ENCODE peak calls at places on chromosomes 11 and 22, in five cellular contexts. One of them, this sample, is unnamed.

GRCh38 chr22:43011079-43011478 is 3.9 kb downstream of the PACSIN2 start:
- DNase-seq in AG08395: no peak
- DNase-seq in WTC11: no peak
- DNase-seq in MV-4-11: no peak
- DNase-seq in Daoy: no peak
- DNase-seq in this sample: no peak

GRCh38 chr11:77886401-77886800 is 65.5 kb downstream of the AAMDC start:
- DNase-seq in MV-4-11: no peak
- DNase-seq in WTC11: no peak
- DNase-seq in AG08395: no peak
- DNase-seq in Daoy: no peak
- DNase-seq in this sample: no peak

GRCh38 chr11:20671856-20672546 is 2.6 kb downstream of the NELL1 start:
- DNase-seq in AG08395: no peak
- DNase-seq in MV-4-11: no peak
- DNase-seq in Daoy: no peak
- DNase-seq in WTC11: no peak
- DNase-seq in this sample: no peak

GRCh38 chr11:94132152-94132558 is 3.5 kb downstream of the PANX1 start:
- DNase-seq in MV-4-11: no peak
- DNase-seq in WTC11: no peak
- DNase-seq in AG08395: peak
- DNase-seq in Daoy: peak
- DNase-seq in this sample: peak

GRCh38 chr11:44036811-44037657 is 10.7 kb upstream of the ACCSL start:
- DNase-seq in MV-4-11: peak
- DNase-seq in Daoy: peak
- DNase-seq in WTC11: peak
- DNase-seq in AG08395: peak
- DNase-seq in this sample: peak

GRCh38 chr11:109707411-109707810 is 285.4 kb downstream of the C11orf87 start:
- DNase-seq in WTC11: no peak
- DNase-seq in MV-4-11: peak
- DNase-seq in AG08395: no peak
- DNase-seq in Daoy: no peak
- DNase-seq in this sample: no peak

GRCh38 chr22:17435375-17435774 is 66.1 kb downstream of the CECR2 start:
- DNase-seq in Daoy: no peak
- DNase-seq in WTC11: no peak
- DNase-seq in MV-4-11: no peak
- DNase-seq in AG08395: no peak
- DNase-seq in this sample: no peak

GRCh38 chr11:65843811-65844210 is 10.0 kb downstream of the SNX32 start:
- DNase-seq in Daoy: no peak
- DNase-seq in MV-4-11: no peak
- DNase-seq in WTC11: no peak
- DNase-seq in AG08395: no peak
- DNase-seq in this sample: no peak

GRCh38 chr11:8512547-8512946 is 81.5 kb downstream of the STK33 start:
- DNase-seq in MV-4-11: no peak
- DNase-seq in WTC11: no peak
- DNase-seq in AG08395: no peak
- DNase-seq in Daoy: no peak
- DNase-seq in this sample: no peak

GRCh38 chr11:109553284-109553683 is 131.3 kb downstream of the C11orf87 start:
- DNase-seq in AG08395: no peak
- DNase-seq in WTC11: no peak
- DNase-seq in Daoy: no peak
- DNase-seq in MV-4-11: peak
- DNase-seq in this sample: no peak

GRCh38 chr11:95652002-95652472 is 137.5 kb downstream of the FAM76B start:
- DNase-seq in WTC11: no peak
- DNase-seq in MV-4-11: no peak
- DNase-seq in AG08395: no peak
- DNase-seq in Daoy: no peak
- DNase-seq in this sample: no peak

GRCh38 chr22:40202225-40202944 is 24.7 kb downstream of the TNRC6B start:
- DNase-seq in Daoy: no peak
- DNase-seq in MV-4-11: no peak
- DNase-seq in WTC11: no peak
- DNase-seq in AG08395: no peak
- DNase-seq in this sample: no peak

GRCh38 chr11:131581006-131581405 is 210.6 kb downstream of the NTM start:
- DNase-seq in Daoy: peak
- DNase-seq in WTC11: no peak
- DNase-seq in MV-4-11: no peak
- DNase-seq in AG08395: no peak
- DNase-seq in this sample: no peak

GRCh38 chr11:78419327-78419726 is 1.7 kb upstream of the GAB2 start:
- DNase-seq in WTC11: no peak
- DNase-seq in AG08395: peak
- DNase-seq in MV-4-11: peak
- DNase-seq in Daoy: peak
- DNase-seq in this sample: peak

GRCh38 chr11:34840736-34841386 is 75.3 kb downstream of the APIP start:
- DNase-seq in AG08395: peak
- DNase-seq in WTC11: peak
- DNase-seq in Daoy: peak
- DNase-seq in MV-4-11: peak
- DNase-seq in this sample: peak

GRCh38 chr22:43110927-43111623 is 525 bp downstream of the BIK start:
- DNase-seq in WTC11: peak
- DNase-seq in Daoy: peak
- DNase-seq in MV-4-11: peak
- DNase-seq in AG08395: no peak
- DNase-seq in this sample: no peak

GRCh38 chr22:20064545-20065262 is 15.3 kb upstream of the DGCR8 start:
- DNase-seq in Daoy: no peak
- DNase-seq in AG08395: no peak
- DNase-seq in MV-4-11: no peak
- DNase-seq in WTC11: no peak
- DNase-seq in this sample: no peak

GRCh38 chr11:131473510-131473909 is 103.1 kb downstream of the NTM start:
- DNase-seq in MV-4-11: no peak
- DNase-seq in AG08395: no peak
- DNase-seq in WTC11: no peak
- DNase-seq in Daoy: no peak
- DNase-seq in this sample: no peak

GRCh38 chr11:79342686-79343085 is 98.1 kb downstream of the TENM4 start:
- DNase-seq in Daoy: peak
- DNase-seq in MV-4-11: peak
- DNase-seq in WTC11: no peak
- DNase-seq in AG08395: no peak
- DNase-seq in this sample: no peak

GRCh38 chr11:33996498-33997454 is 54.8 kb upstream of the CAPRIN1 start:
- DNase-seq in WTC11: peak
- DNase-seq in MV-4-11: peak
- DNase-seq in AG08395: peak
- DNase-seq in Daoy: peak
- DNase-seq in this sample: peak

GRCh38 chr22:46043816-46044717 is 67.1 kb upstream of the WNT7B start:
- DNase-seq in Daoy: no peak
- DNase-seq in WTC11: peak
- DNase-seq in AG08395: no peak
- DNase-seq in MV-4-11: no peak
- DNase-seq in this sample: no peak

GRCh38 chr11:113591122-113591521 is 115.0 kb downstream of the TMPRSS5 start:
- DNase-seq in MV-4-11: no peak
- DNase-seq in AG08395: no peak
- DNase-seq in Daoy: no peak
- DNase-seq in WTC11: no peak
- DNase-seq in this sample: no peak

GRCh38 chr11:92552942-92553341 is 328.3 kb downstream of the FAT3 start:
- DNase-seq in MV-4-11: no peak
- DNase-seq in Daoy: no peak
- DNase-seq in WTC11: no peak
- DNase-seq in AG08395: peak
- DNase-seq in this sample: no peak

GRCh38 chr22:36298601-36299000 is 45.7 kb downstream of the APOL1 start:
- DNase-seq in WTC11: no peak
- DNase-seq in Daoy: no peak
- DNase-seq in MV-4-11: no peak
- DNase-seq in AG08395: no peak
- DNase-seq in this sample: no peak

GRCh38 chr11:8288166-8288772 is 24.6 kb upstream of the LMO1 start:
- DNase-seq in Daoy: no peak
- DNase-seq in MV-4-11: no peak
- DNase-seq in WTC11: no peak
- DNase-seq in AG08395: no peak
- DNase-seq in this sample: no peak

GRCh38 chr11:18392434-18393321 is 1.7 kb upstream of the LDHA start:
- DNase-seq in WTC11: no peak
- DNase-seq in MV-4-11: no peak
- DNase-seq in Daoy: no peak
- DNase-seq in AG08395: no peak
- DNase-seq in this sample: no peak

GRCh38 chr11:130721736-130722135 is 194.5 kb downstream of the SNX19 start:
- DNase-seq in MV-4-11: no peak
- DNase-seq in WTC11: no peak
- DNase-seq in AG08395: no peak
- DNase-seq in Daoy: peak
- DNase-seq in this sample: peak

GRCh38 chr11:64356498-64357411 is 2.2 kb upstream of the RPS6KA4 start:
- DNase-seq in WTC11: peak
- DNase-seq in MV-4-11: peak
- DNase-seq in Daoy: peak
- DNase-seq in AG08395: peak
- DNase-seq in this sample: peak

GRCh38 chr11:12319734-12320387 is 57.5 kb upstream of the PARVA start:
- DNase-seq in WTC11: no peak
- DNase-seq in MV-4-11: no peak
- DNase-seq in AG08395: no peak
- DNase-seq in Daoy: no peak
- DNase-seq in this sample: no peak

GRCh38 chr11:30487200-30487898 is 98.8 kb downstream of the MPPED2 start:
- DNase-seq in MV-4-11: peak
- DNase-seq in WTC11: no peak
- DNase-seq in Daoy: peak
- DNase-seq in AG08395: peak
- DNase-seq in this sample: no peak

GRCh38 chr11:109946322-109946846 is 146.8 kb upstream of the ZC3H12C start:
- DNase-seq in WTC11: peak
- DNase-seq in AG08395: peak
- DNase-seq in Daoy: peak
- DNase-seq in MV-4-11: peak
- DNase-seq in this sample: peak

GRCh38 chr22:41499624-41500280 is 30.8 kb downstream of the ACO2 start:
- DNase-seq in AG08395: no peak
- DNase-seq in MV-4-11: no peak
- DNase-seq in WTC11: no peak
- DNase-seq in Daoy: no peak
- DNase-seq in this sample: no peak

GRCh38 chr11:127521413-127521812 is 520.8 kb upstream of the KIRREL3 start:
- DNase-seq in WTC11: no peak
- DNase-seq in Daoy: peak
- DNase-seq in MV-4-11: no peak
- DNase-seq in AG08395: no peak
- DNase-seq in this sample: peak

GRCh38 chr11:131763193-131763890 is 392.9 kb downstream of the NTM start:
- DNase-seq in MV-4-11: no peak
- DNase-seq in WTC11: no peak
- DNase-seq in Daoy: no peak
- DNase-seq in AG08395: no peak
- DNase-seq in this sample: no peak

GRCh38 chr11:63999349-64000025 is 13.2 kb downstream of the OTUB1 start:
- DNase-seq in WTC11: peak
- DNase-seq in MV-4-11: no peak
- DNase-seq in AG08395: peak
- DNase-seq in Daoy: peak
- DNase-seq in this sample: no peak

GRCh38 chr22:49240472-49240871 is 587.2 kb downstream of the BRD1 start:
- DNase-seq in AG08395: no peak
- DNase-seq in MV-4-11: no peak
- DNase-seq in WTC11: no peak
- DNase-seq in Daoy: no peak
- DNase-seq in this sample: no peak

This sample was measured in A172.